ENCODE peak calls at places on chromosomes 4 and X, in four cellular contexts. O is caudate nucleus, Z is type B pancreatic cell, U is osteocyte. S is an unnamed sample.

GRCh38 chrX:143633530-143634372 is 2.1 kb downstream of the SLITRK4 start:
- DNase-seq in Z (no peak), U (no peak), O (no peak), S (no peak)

GRCh38 chr4:98905834-98906233 is 23.1 kb downstream of the EIF4E start:
- DNase-seq in O (no peak), Z (no peak), U (no peak), S (no peak)

GRCh38 chr4:27791640-27792039 is 931.0 kb downstream of the STIM2 start:
- DNase-seq in U (no peak), O (no peak), Z (no peak), S (no peak)

GRCh38 chr4:147821555-147821954 is 89.7 kb downstream of the ARHGAP10 start:
- DNase-seq in Z (no peak), U (no peak), O (no peak), S (no peak)

GRCh38 chr4:83231620-83232056 is 53.0 kb downstream of the COQ2 start:
- DNase-seq in O (no peak), Z (no peak), U (no peak), S (no peak)

GRCh38 chr4:74152841-74153240 is 5.1 kb upstream of the MTHFD2L start:
- DNase-seq in Z (no peak), O (no peak), U (no peak), S (no peak)

GRCh38 chr4:118352843-118353373 is at the start of gene PRSS12:
- DNase-seq in O (no peak), U (peak; percentile 94), Z (peak; percentile 88), S (no peak)

GRCh38 chrX:105564536-105564935 is 257.8 kb upstream of the NRK start:
- DNase-seq in Z (no peak), U (no peak), O (no peak), S (no peak)

GRCh38 chr4:80192937-80193336 is 4.4 kb upstream of the PRDM8 start:
- DNase-seq in Z (no peak), U (no peak), O (no peak), S (no peak)

GRCh38 chr4:70734168-70734954 is 12.6 kb downstream of the RUFY3 start:
- DNase-seq in U (no peak), Z (no peak), O (no peak), S (no peak)

GRCh38 chr4:73998040-73999011 is at the start of gene CXCL5:
- DNase-seq in Z (no peak), U (no peak), O (no peak), S (no peak)

GRCh38 chrX:133921764-133922389 is 63.5 kb downstream of the GPC3 start:
- DNase-seq in O (no peak), Z (no peak), U (no peak), S (no peak)

GRCh38 chrX:14032383-14032782 is 2.7 kb upstream of the GEMIN8 start:
- DNase-seq in O (peak; percentile 2), U (no peak), Z (no peak), S (no peak)

GRCh38 chrX:37420179-37420578 is 71.0 kb downstream of the PRRG1 start:
- DNase-seq in Z (no peak), O (no peak), U (no peak), S (no peak)

GRCh38 chrX:7120578-7121219 is 26.8 kb upstream of the STS start:
- DNase-seq in O (no peak), U (no peak), Z (no peak), S (no peak)

GRCh38 chr4:168648929-168649328 is 152.1 kb downstream of the PALLD start:
- DNase-seq in O (no peak), U (no peak), Z (no peak), S (no peak)

GRCh38 chr4:6307891-6308290 is 38.2 kb downstream of the WFS1 start:
- DNase-seq in Z (no peak), U (no peak), O (no peak), S (no peak)

GRCh38 chrX:128518508-128518907 is 466.3 kb upstream of the ACTRT1 start:
- DNase-seq in O (no peak), Z (no peak), U (no peak), S (no peak)

GRCh38 chrX:105837227-105837626 is 14.9 kb downstream of the NRK start:
- DNase-seq in Z (no peak), U (peak; percentile 87), O (no peak), S (no peak)

S was measured in nucleus accumbens.